ENCODE peak calls at places on chromosomes 11 and 22, in ten cellular contexts. J is K562; P is left ventricle myocardium inferior; T is uterus; B is kidney; Q is right lobe of liver; U is right atrium auricular region; E is hepatocyte; Z is mammary epithelial cell; Y is CD4-positive, CD25-positive, alpha-beta regulatory T cell. F is an unnamed sample.

GRCh38 chr22:49600891-49601431 is 226.7 kb downstream of the BRD1 start:
- DNase-seq in Y (no peak), Z (no peak), B (no peak), P (no peak), U (no peak), E (no peak), Q (no peak), T (no peak), J (no peak), F (no peak)

GRCh38 chr11:635945-636510 is 1.0 kb upstream of the DRD4 start:
- DNase-seq in T (no peak), U (no peak), J (no peak), Y (no peak), E (peak; percentile 13), P (no peak), B (no peak), Q (no peak), Z (no peak), F (no peak)

GRCh38 chr11:128810784-128811514 is 56.1 kb downstream of the KCNJ1 start:
- DNase-seq in J (no peak), Y (no peak), E (no peak), U (no peak), Z (no peak), P (no peak), Q (no peak), B (no peak), T (no peak), F (no peak)

GRCh38 chr22:37784829-37785495 is 22.8 kb upstream of the GCAT start:
- DNase-seq in Y (no peak), P (no peak), Z (peak; percentile 60), J (no peak), T (no peak), E (peak; percentile 73), U (no peak), B (peak; percentile 88), Q (peak; percentile 62), F (no peak)

GRCh38 chr22:24952837-24953293 is 349 bp downstream of the KIAA1671 start:
- DNase-seq in B (peak; percentile 86), Y (no peak), J (no peak), Q (peak; percentile 55), P (peak; percentile 41), U (no peak), T (peak; percentile 45), Z (peak; percentile 73), E (peak; percentile 78), F (peak; percentile 61)

GRCh38 chr11:123518496-123519054 is 88.5 kb downstream of the GRAMD1B start:
- DNase-seq in T (no peak), U (no peak), Q (no peak), Y (no peak), J (no peak), P (no peak), B (no peak), E (no peak), Z (no peak), F (no peak)

GRCh38 chr11:35029979-35030378 is 109.0 kb upstream of the CD44 start:
- DNase-seq in U (no peak), Q (no peak), B (no peak), E (no peak), Z (peak; percentile 79), J (peak; percentile 43), Y (no peak), T (no peak), P (no peak), F (no peak)

GRCh38 chr11:119108151-119108856 is 1.2 kb downstream of the C2CD2L start:
- DNase-seq in Z (peak; percentile 37), U (no peak), T (no peak), B (peak; percentile 87), Y (peak; percentile 39), E (peak; percentile 43), P (no peak), Q (no peak), J (peak; percentile 61), F (peak; percentile 53)

GRCh38 chr11:61102667-61103491 is 590 bp downstream of the CD5 start:
- DNase-seq in Z (no peak), J (no peak), Y (no peak), U (no peak), E (no peak), Q (no peak), P (no peak), T (no peak), B (no peak), F (no peak)
- H3K27ac ChIP-seq in Z (no peak overlapping the region), J (no peak overlapping the region), Y (peak overlapping the region; percentile 92), U (no peak overlapping the region), E (no peak overlapping the region), Q (no peak overlapping the region), P (no peak overlapping the region), T (no peak overlapping the region), B (no peak overlapping the region), F (no peak overlapping the region)

GRCh38 chr11:69008774-69009440 is 4.1 kb downstream of the MRGPRF start:
- DNase-seq in B (peak; percentile 96), Q (peak; percentile 84), P (peak; percentile 73), J (peak; percentile 75), E (peak; percentile 95), Y (no peak), Z (peak; percentile 92), U (peak; percentile 96), T (peak; percentile 96), F (peak; percentile 92)

GRCh38 chr11:69009441-69010211 is 3.4 kb downstream of the MRGPRF start:
- DNase-seq in B (peak; percentile 40), T (no peak), Z (no peak), J (no peak), Y (no peak), P (no peak), Q (no peak), U (no peak), E (peak; percentile 46), F (no peak)

GRCh38 chr11:69006816-69007215 is 6.2 kb downstream of the MRGPRF start:
- DNase-seq in Y (no peak), E (no peak), U (no peak), P (no peak), J (no peak), T (peak; percentile 9), B (no peak), Q (no peak), Z (no peak), F (no peak)

GRCh38 chr11:69005631-69006368 is 7.2 kb downstream of the MRGPRF start:
- DNase-seq in P (no peak), J (no peak), T (peak; percentile 23), B (peak; percentile 65), Y (no peak), Z (no peak), Q (no peak), E (no peak), U (no peak), F (no peak)

DNA sequence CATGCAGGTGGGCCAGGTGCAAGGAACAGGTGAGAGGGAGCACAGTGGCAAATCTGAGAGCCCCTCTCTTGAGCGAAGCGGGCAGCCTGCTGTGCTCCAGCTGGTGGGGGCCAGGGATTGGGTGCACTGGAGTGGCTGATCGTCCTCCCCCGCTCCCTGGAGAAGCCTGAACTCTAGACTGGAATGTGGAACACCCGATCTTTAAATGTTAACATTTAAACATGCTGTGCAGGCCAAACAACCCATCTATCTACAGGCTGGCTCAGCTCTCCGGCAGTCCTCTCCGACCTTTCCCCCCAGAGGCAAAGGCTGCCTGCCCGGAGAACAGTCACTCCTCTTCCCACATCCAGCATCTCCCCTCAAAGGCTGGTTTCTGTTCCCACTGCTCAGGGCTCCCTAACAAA is 5.1 kb downstream of the MRGPRF start:
- DNase-seq in P (no peak), J (no peak), Q (peak; percentile 80), T (peak; percentile 32), B (peak; percentile 82), Z (no peak), Y (no peak), E (peak; percentile 57), U (no peak), F (no peak)
- H3K4me1 ChIP-seq in P (peaks cover 52% of the 10 kb centered on the region), J (no peaks in the 10 kb centered on the region), Q (peaks cover 5% of the 10 kb centered on the region), T (no peaks in the 10 kb centered on the region), B (peaks cover 20% of the 10 kb centered on the region), Z (peaks cover 32% of the 10 kb centered on the region), Y (no peaks in the 10 kb centered on the region), E (peaks cover 54% of the 10 kb centered on the region), U (no peaks in the 10 kb centered on the region), F (peaks cover 2% of the 10 kb centered on the region)

GRCh38 chr11:67466367-67466766 is 2.7 kb downstream of the TMEM134 start:
- DNase-seq in Q (peak; percentile 58), E (no peak), Z (no peak), U (no peak), B (no peak), P (no peak), Y (no peak), T (no peak), J (no peak), F (peak; percentile 72)

GRCh38 chr11:67468056-67468455 is 995 bp downstream of the TMEM134 start:
- DNase-seq in T (peak; percentile 53), Z (peak; percentile 92), U (no peak), B (peak; percentile 88), E (peak; percentile 46), Q (peak; percentile 85), J (no peak), Y (no peak), P (no peak), F (peak; percentile 35)

GRCh38 chr11:67468509-67468834 is 579 bp downstream of the TMEM134 start:
- DNase-seq in Q (no peak), P (no peak), Y (no peak), B (no peak), Z (no peak), T (no peak), U (no peak), J (no peak), E (no peak), F (no peak)

GRCh38 chr11:67468835-67469811 is at the start of gene TMEM134:
- DNase-seq in E (peak; percentile 97), Y (peak; percentile 87), Q (peak; percentile 95), T (peak; percentile 90), J (peak; percentile 92), B (peak; percentile 98), P (peak; percentile 94), Z (peak; percentile 80), U (peak; percentile 92), F (peak; percentile 97)

DNA sequence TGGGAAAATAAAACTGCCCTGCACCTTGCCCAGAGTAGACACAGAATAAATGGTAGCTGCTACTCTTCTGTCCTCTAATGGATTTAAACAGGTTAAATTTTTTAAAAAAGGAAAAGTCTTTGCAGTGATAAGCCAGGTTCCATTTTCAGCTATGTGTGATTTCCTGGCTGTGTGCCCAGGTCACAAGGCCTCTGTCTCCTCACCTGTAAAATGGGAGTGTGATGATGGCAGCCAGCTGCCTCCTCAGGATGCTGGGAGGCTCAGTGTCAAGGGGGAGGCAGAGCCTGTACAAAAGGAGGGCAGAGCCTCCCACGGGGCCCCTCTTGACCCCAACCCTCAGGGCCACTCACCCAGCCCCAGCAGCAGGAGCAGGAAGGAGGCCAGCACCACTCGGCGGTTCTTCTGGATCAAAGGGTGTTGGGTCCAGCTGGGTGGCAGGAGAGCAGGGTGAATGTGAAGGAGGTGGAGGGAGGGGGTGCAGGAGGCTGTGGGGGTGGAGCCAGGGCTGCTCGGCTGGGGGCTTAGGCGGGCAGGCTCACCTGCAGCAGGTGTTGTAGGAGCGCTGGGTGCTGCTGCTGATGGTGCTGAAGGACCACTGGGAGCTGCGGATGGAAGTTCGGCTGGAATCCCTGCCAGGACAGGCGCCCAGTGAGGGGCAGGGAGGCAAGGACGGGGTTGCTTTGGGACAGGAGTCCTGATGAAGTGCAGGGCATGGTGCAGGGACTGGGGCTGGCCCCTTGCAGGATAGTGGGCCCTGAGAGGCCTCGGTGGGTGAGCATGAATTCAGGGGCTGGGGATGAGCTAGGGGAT is 1.9 kb downstream of the TMEM134 start:
- DNase-seq in B (peak; percentile 71), P (no peak), Y (no peak), U (no peak), Q (no peak), Z (no peak), T (no peak), E (no peak), J (no peak), F (peak; percentile 61)
- H3K4me3 ChIP-seq in B (no peak overlapping the region), P (no peak overlapping the region), Y (no peak overlapping the region), U (no peak overlapping the region), Q (no peak overlapping the region), Z (peak overlapping the region; percentile 95), T (no peak overlapping the region), E (no peak overlapping the region), J (no peak overlapping the region), F (no peak overlapping the region)

DNA sequence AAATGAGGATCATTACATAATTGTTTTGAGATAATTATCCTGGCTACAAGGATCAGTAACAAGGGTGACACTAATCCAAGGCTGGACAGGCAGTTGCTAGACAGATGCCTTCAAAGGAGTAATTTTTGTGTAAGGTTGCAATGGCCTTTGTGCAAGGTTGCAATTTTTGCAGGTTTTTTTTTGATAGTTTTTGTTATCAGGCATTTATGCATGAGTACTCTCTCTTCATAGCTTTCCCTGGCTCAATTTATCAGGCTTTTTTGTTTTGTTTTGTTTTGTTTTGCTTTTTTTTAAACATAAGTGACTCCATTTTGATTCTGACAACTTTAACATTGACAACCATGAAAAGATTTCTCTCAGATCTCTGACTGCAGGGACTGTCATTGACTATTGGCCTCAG is 110.2 kb downstream of the SWAP70 start:
- DNase-seq in B (no peak), Z (no peak), Q (no peak), Y (no peak), J (no peak), U (no peak), P (no peak), T (no peak), E (no peak), F (no peak)
- H3K27ac ChIP-seq in B (no peak overlapping the region), Z (no peak overlapping the region), Q (no peak overlapping the region), Y (no peak overlapping the region), J (no peak overlapping the region), U (no peak overlapping the region), P (peak overlapping the region; percentile 43), T (no peak overlapping the region), E (no peak overlapping the region), F (no peak overlapping the region)

F was measured in right cardiac atrium.